ENCODE peak calls at places on chromosomes 5 and 9, in four cellular contexts. L, N, Z and X are unnamed samples.
A peak's percentile ranks its signal among the peaks of the same experiment; 100 is the strongest.

GRCh38 chr5:150046031-150046430 is 40.3 kb downstream of the CSF1R start:
- DNase-seq in L (no peak), N (no peak), Z (no peak), X (no peak)

GRCh38 chr9:15182755-15183154 is 124.3 kb downstream of the TTC39B start:
- DNase-seq in L (no peak), N (no peak), Z (no peak), X (no peak)

GRCh38 chr5:68356623-68357022 is 141.1 kb downstream of the PIK3R1 start:
- DNase-seq in L (no peak), N (no peak), Z (no peak), X (no peak)

GRCh38 chr5:78647838-78648358 is 674 bp downstream of the LHFPL2 start:
- DNase-seq in L (peak; percentile 60), N (no peak), Z (peak; percentile 62), X (peak; percentile 57)

GRCh38 chr5:94523018-94523417 is 95.4 kb downstream of the KIAA0825 start:
- DNase-seq in L (no peak), N (no peak), Z (no peak), X (no peak)

GRCh38 chr5:135565691-135566421 is 12.9 kb downstream of the CXCL14 start:
- DNase-seq in L (peak; percentile 71), N (peak; percentile 16), Z (peak; percentile 76), X (peak; percentile 61)

GRCh38 chr5:77816686-77817085 is 40.5 kb upstream of the TBCA start:
- DNase-seq in L (no peak), N (no peak), Z (no peak), X (no peak)

GRCh38 chr9:100427366-100428263 is 672 bp downstream of the MSANTD3 start:
- DNase-seq in L (no peak), N (peak; percentile 12), Z (peak; percentile 57), X (peak; percentile 65)

GRCh38 chr9:35791321-35791921 is at the start of gene NPR2:
- DNase-seq in L (no peak), N (no peak), Z (no peak), X (peak; percentile 39)

GRCh38 chr5:13930721-13931246 is 13.7 kb downstream of the DNAH5 start:
- DNase-seq in L (no peak), N (no peak), Z (no peak), X (no peak)

GRCh38 chr5:170656346-170656745 is 127.2 kb upstream of the GABRP start:
- DNase-seq in L (no peak), N (no peak), Z (no peak), X (no peak)

GRCh38 chr9:12882430-12882829 is 107.6 kb downstream of the LURAP1L start:
- DNase-seq in L (no peak), N (no peak), Z (no peak), X (peak; percentile 96)

GRCh38 chr9:68999393-69000105 is 14.4 kb downstream of the PRKACG start:
- DNase-seq in L (peak; percentile 75), N (peak; percentile 37), Z (peak; percentile 73), X (peak; percentile 69)

GRCh38 chr9:131872702-131873101 is 132.8 kb upstream of the RAPGEF1 start:
- DNase-seq in L (no peak), N (no peak), Z (no peak), X (no peak)

GRCh38 chr5:112682621-112683061 is 55.0 kb upstream of the APC start:
- DNase-seq in L (no peak), N (no peak), Z (no peak), X (peak; percentile 91)

GRCh38 chr9:81410201-81410600 is 279.1 kb downstream of the TLE1 start:
- DNase-seq in L (no peak), N (no peak), Z (no peak), X (peak; percentile 35)

GRCh38 chr9:106449528-106449927 is 413.4 kb upstream of the ZNF462 start:
- DNase-seq in L (no peak), N (no peak), Z (no peak), X (no peak)

GRCh38 chr5:172494630-172495505 is 40.5 kb upstream of the SH3PXD2B start:
- DNase-seq in L (no peak), N (no peak), Z (no peak), X (no peak)

GRCh38 chr9:98569070-98569469 is 139.7 kb downstream of the GABBR2 start:
- DNase-seq in L (no peak), N (no peak), Z (no peak), X (no peak)

GRCh38 chr9:129472651-129473102 is 148.2 kb downstream of the C9orf50 start:
- DNase-seq in L (no peak), N (no peak), Z (no peak), X (no peak)

GRCh38 chr9:125603478-125604021 is 103.5 kb downstream of the MAPKAP1 start:
- DNase-seq in L (no peak), N (no peak), Z (no peak), X (no peak)

GRCh38 chr5:179801304-179802206 is 5.1 kb downstream of the MGAT4B start:
- DNase-seq in L (peak; percentile 87), N (no peak), Z (peak; percentile 88), X (peak; percentile 44)
- TF ChIP-seq CTCF in L (peak; percentile 76), N (peak; percentile 54), Z (peak; percentile 65), X (peak; percentile 56)

GRCh38 chr9:4327504-4328191 is 27.8 kb upstream of the GLIS3 start:
- DNase-seq in L (no peak), N (no peak), Z (no peak), X (peak; percentile 70)
- TF ChIP-seq CTCF in L (no peak), N (no peak), Z (no peak), X (peak; percentile 19)

GRCh38 chr5:337565-338130 is 16.1 kb downstream of the AHRR start:
- DNase-seq in L (no peak), N (no peak), Z (no peak), X (peak; percentile 45)
- TF ChIP-seq CTCF in L (no peak), N (no peak), Z (no peak), X (peak; percentile 56)

DNA sequence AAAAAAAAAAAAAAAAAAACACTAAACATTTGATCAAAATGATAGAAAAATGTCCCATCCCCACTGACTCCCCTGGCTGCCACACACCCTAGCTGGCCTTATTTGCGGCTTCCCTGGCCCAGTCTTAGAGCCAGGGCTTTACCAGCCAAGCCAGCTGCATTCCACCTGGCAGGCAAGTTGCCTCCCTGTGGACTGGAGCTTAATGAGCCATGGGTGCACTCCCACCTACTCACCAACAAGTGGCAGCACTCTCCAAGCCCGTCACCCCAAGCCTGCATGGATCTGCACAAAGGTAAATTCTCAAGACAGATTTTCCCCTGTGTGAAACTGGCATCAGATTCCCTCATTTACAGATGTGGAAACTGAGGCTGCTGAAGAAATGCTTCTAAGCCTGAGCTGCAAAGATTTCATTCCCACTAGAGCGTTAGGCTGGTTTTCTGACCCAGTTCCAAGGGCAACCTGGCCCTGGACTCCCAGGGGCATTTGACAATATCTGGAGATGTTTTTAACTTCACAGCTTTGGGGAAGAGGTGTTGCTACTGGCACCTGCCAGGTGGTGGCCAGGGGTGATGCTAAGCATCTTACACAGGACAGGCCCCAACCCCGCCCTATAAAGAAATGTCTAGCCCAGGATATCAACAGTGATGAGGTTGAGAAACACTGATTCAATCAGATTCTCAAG is 21.9 kb upstream of the VDAC1 start:
- DNase-seq in L (peak; percentile 78), N (no peak), Z (peak; percentile 75), X (peak; percentile 63)
- TF ChIP-seq CTCF in L (peak; percentile 70), N (no peak), Z (peak; percentile 28), X (peak; percentile 54)

GRCh38 chr9:5481744-5482027 is 28.6 kb upstream of the PDCD1LG2 start:
- DNase-seq in L (no peak), N (no peak), Z (no peak), X (no peak)

GRCh38 chr9:5479994-5480694 is 29.8 kb downstream of the CD274 start:
- DNase-seq in L (peak; percentile 35), N (no peak), Z (no peak), X (no peak)

GRCh38 chr9:5482194-5482593 is 28.1 kb upstream of the PDCD1LG2 start:
- DNase-seq in L (no peak), N (no peak), Z (no peak), X (no peak)

GRCh38 chr9:5478214-5478613 is 27.9 kb downstream of the CD274 start:
- DNase-seq in L (no peak), N (no peak), Z (no peak), X (no peak)

DNA sequence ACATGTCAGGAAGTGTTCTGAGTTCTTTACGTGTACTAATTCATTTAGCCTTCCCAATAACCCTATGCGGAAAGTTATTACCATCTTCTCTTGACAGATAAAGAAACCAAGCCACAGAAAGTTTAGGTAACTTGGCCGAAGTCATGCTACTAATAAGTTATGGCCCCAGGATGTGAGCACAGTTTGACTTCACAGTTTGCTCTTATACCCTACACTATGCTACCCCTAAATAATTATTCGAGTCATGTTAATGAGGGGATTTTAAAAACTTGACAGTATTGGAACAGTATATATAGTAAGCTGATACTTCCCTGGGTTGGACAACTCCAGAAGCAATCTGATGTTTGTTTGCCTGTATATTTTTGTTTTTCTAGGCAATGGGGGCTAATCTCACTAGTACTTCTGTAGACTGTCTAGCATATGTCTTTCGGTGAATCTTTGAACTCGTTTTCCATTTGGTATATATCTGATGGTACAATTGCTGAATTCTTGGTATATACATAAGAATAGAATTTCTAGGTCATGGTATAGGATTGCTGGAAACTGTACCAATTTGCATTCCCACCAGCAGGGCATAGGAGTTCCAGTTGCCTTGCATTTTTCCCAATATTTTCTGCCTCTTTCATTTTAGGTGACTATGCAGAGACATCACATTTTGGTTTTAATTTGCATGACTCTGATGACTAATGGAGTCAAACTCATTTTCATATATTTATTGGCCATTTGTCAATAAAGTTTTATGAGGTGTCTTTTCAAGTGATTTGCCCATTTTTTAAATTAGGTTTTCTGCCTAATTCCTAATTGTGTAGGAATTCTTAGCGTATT is 29.2 kb upstream of the PDCD1LG2 start:
- DNase-seq in L (no peak), N (no peak), Z (no peak), X (no peak)
- TF ChIP-seq CTCF in L (no peak), N (no peak), Z (no peak), X (peak; percentile 10)

DNA sequence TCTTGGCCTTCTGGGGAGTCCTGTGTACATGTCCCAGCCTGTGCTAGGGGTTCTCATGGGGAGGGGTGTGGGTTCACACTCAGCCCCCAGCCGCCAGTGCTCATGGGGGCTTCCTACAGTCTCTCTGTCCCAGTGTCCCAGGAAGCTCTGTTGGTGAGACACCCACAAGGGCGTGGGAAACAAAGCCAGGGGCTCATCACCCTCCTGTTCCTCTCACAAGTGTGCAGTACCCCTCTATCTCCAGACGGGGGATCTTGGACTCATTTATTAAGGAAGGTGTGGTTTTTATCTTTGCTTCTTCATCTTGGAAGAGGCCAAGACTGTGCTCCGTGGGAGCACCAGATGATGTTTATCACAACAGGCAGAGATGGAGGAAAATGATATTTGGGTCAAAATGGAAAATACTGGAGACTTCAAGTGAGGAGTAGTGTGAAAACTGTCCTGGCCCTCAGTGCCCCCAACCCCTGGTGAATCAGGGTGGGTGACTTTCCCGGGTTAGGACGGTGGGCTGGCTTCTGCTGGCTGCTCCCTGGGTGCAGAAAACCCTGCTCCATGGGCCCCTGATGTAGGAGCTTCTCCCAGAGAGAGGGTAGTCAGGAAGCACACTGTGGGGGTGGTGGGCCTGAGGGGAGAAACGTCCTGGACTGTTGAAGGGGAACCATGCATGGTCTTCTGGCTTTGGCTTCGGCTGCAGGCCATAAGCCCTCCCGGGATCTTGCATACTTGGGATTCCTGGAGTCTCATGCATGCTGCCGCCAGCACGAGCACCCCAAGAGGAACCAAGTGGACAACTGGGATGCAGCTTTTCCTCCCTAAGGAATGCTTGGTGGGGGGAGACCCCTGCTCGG is 15.3 kb downstream of the TMEM171 start:
- DNase-seq in L (no peak), N (no peak), Z (no peak), X (peak; percentile 67)
- TF ChIP-seq CTCF in L (peak; percentile 18), N (peak; percentile 8), Z (no peak), X (peak; percentile 71)

GRCh38 chr9:91192785-91193657 is 168.7 kb downstream of the AUH start:
- DNase-seq in L (no peak), N (peak; percentile 90), Z (peak; percentile 81), X (peak; percentile 99)
- TF ChIP-seq CTCF in L (peak; percentile 7), N (no peak), Z (no peak), X (no peak)

GRCh38 chr5:167624053-167624452 is 667.4 kb upstream of the WWC1 start:
- DNase-seq in L (no peak), N (no peak), Z (no peak), X (no peak)
- TF ChIP-seq CTCF in L (no peak), N (no peak), Z (no peak), X (no peak)